ENCODE peak calls at places on chromosomes 16 and 17, in ten cellular contexts. T, H, R, S, K, O, P, B, V and Q are unnamed samples.

GRCh38 chr17:82231562-82232321 is 2.9 kb downstream of the SLC16A3 start:
- DNase-seq in T (no peak), R (peak), S (peak), P (no peak), O (peak), V (peak), B (peak), K (no peak), H (peak), Q (no peak)

GRCh38 chr17:9842057-9842758 is 16.5 kb downstream of the GLP2R start:
- DNase-seq in T (no peak), P (no peak), K (no peak), B (peak), O (peak), H (peak), V (peak), S (peak), R (no peak), Q (no peak)

GRCh38 chr17:37405955-37406634 is 541 bp downstream of the ACACA start:
- DNase-seq in P (no peak), K (no peak), B (no peak), T (no peak), V (no peak), S (no peak), R (peak), H (no peak), O (no peak), Q (no peak)

GRCh38 chr16:48041861-48042435 is 113.8 kb downstream of the ABCC12 start:
- DNase-seq in O (no peak), K (no peak), T (peak), V (no peak), P (no peak), B (no peak), R (no peak), H (no peak), S (no peak), Q (no peak)

GRCh38 chr17:47413872-47414271 is 90.1 kb downstream of the EFCAB13 start:
- DNase-seq in K (no peak), T (no peak), S (peak), R (no peak), O (no peak), B (no peak), H (no peak), P (no peak), V (no peak), Q (peak)

GRCh38 chr17:81813861-81814683 is 10.1 kb downstream of the GCGR start:
- DNase-seq in P (no peak), K (no peak), H (no peak), V (no peak), O (no peak), S (no peak), T (no peak), R (no peak), B (no peak), Q (no peak)

GRCh38 chr16:10970065-10970464 is 25.7 kb downstream of the CLEC16A start:
- DNase-seq in K (no peak), T (no peak), V (no peak), O (no peak), S (peak), H (no peak), R (no peak), P (no peak), B (no peak), Q (no peak)

GRCh38 chr17:39183045-39183444 is 14.4 kb downstream of the CACNB1 start:
- DNase-seq in K (no peak), P (no peak), B (no peak), T (no peak), H (no peak), V (no peak), S (no peak), R (no peak), O (no peak), Q (no peak)

GRCh38 chr16:82016268-82016667 is 5.0 kb upstream of the SDR42E1 start:
- DNase-seq in B (no peak), O (no peak), R (no peak), P (no peak), K (no peak), S (peak), H (no peak), V (peak), T (peak), Q (peak)

GRCh38 chr16:66267287-66268137 is 99.0 kb upstream of the CDH5 start:
- DNase-seq in O (no peak), H (no peak), R (no peak), K (no peak), P (no peak), S (no peak), V (no peak), T (no peak), B (no peak), Q (no peak)

DNA sequence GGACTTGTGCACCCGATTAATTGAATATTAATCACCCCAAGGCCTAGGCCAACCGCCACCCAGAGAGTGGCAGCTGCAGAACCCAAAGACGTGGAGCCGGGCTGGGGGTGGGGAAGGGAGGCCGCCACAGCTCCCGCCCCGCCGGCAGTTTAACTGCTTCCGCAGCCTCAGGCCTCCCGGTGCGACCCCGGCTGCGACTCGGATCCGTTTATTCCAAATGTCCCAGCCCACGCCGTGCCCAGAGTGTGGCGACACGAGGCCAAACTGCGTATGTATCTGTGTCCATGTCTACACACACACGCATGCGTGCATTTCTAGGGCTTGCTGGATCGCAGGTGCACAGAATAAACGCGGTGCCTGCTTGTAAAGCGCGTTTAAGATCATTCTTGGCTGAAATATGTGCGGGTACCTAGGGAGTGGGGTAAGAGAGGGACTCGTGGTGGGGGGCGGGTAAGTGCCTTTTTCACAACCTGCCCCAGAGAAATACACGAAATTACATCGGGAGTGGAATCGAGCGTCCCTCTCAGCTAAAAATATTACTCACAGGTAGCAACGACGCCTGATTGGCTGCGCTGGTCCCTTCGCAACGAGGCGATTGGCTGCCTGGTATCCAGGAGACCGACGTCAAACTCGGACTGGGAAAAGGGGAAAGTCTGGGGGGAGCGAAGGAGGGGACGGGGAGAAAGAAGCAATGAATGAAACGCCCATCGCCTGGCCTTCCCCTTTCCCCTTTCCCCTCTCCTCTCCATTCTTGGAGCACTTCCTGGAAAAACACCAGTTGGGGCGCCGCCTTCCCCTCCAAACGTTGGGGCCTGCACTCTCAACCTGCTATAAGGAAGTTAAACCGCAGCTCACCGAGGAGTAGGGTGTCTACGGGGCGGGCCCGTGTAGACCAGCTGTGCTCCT is 1.0 kb upstream of the TOB1 start:
- DNase-seq in H (peak), P (peak), B (peak), V (peak), T (peak), O (peak), K (peak), S (peak), R (peak), Q (peak)
- TF ChIP-seq POLR2A in H (peak), P (peak), B (peak), V (peak), T (no peak), O (peak), K (peak), S (no peak), R (peak), Q (peak)

DNA sequence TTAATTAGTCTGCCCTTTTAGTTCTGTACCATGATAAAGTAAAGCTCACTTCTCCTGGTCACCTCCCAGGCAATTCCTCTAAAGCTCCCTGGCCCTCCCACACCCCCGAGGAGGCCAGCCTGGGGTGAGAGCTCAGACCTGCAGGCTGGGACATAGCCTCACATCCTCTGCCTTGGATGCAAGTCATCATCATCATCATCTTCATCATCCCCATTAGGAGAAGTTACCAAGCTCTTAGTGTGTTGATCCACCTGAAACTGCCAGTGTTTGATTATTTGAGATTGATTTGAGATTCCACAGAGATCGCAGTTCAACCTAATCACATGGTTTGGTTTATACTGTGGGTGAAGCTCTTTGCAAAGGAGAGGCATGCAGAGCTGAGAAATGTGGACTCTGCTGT is 197.5 kb downstream of the CYLD start:
- DNase-seq in V (no peak), P (no peak), K (no peak), H (no peak), R (no peak), B (no peak), O (no peak), T (no peak), S (no peak), Q (no peak)
- TF ChIP-seq POLR2A in V (no peak), P (no peak), K (no peak), H (no peak), R (no peak), B (no peak), O (no peak), T (no peak), S (no peak), Q (no peak)

GRCh38 chr17:76148015-76148326 is 6.9 kb upstream of the FOXJ1 start:
- DNase-seq in V (no peak), P (no peak), S (no peak), B (no peak), R (no peak), H (no peak), O (no peak), K (no peak), T (no peak), Q (no peak)
- TF ChIP-seq POLR2A in V (no peak), P (no peak), S (no peak), B (no peak), R (no peak), H (no peak), O (no peak), K (no peak), T (no peak), Q (no peak)

GRCh38 chr16:30808163-30808562 is 21.2 kb upstream of the ZNF629 start:
- DNase-seq in T (no peak), V (no peak), B (no peak), K (no peak), H (no peak), R (no peak), O (no peak), P (no peak), S (no peak), Q (no peak)

GRCh38 chr16:30802971-30803370 is 16.0 kb upstream of the ZNF629 start:
- DNase-seq in V (no peak), T (no peak), B (no peak), K (no peak), O (no peak), P (no peak), R (no peak), H (no peak), S (no peak), Q (no peak)

GRCh38 chr16:30805056-30805369 is 18.0 kb upstream of the ZNF629 start:
- DNase-seq in H (no peak), V (no peak), P (no peak), B (no peak), O (no peak), S (no peak), R (no peak), T (no peak), K (no peak), Q (no peak)

GRCh38 chr16:30805370-30806169 is 18.6 kb upstream of the ZNF629 start:
- DNase-seq in R (peak), V (peak), O (peak), P (peak), S (peak), K (peak), T (peak), H (peak), B (peak), Q (peak)
- TF ChIP-seq POLR2A in R (peak), V (peak), O (peak), P (no peak), S (peak), K (peak), T (peak), H (peak), B (peak), Q (peak)

GRCh38 chr17:7223375-7223774 is 3.6 kb downstream of the ACADVL start:
- DNase-seq in P (no peak), H (no peak), R (no peak), S (no peak), T (no peak), O (no peak), K (no peak), V (no peak), B (no peak), Q (no peak)
- TF ChIP-seq POLR2A in P (no peak), H (no peak), R (no peak), S (no peak), T (no peak), O (no peak), K (no peak), V (no peak), B (no peak), Q (no peak)